ENCODE peak calls at places on chromosome 4, in six cellular contexts. N is AG04450, Q is dorsolateral prefrontal cortex, F is AG04449, H is A673, Y is fibroblast of lung. P is an unnamed sample.

GRCh38 chr4:184757810-184758209 is 23.9 kb upstream of the CENPU start:
- DNase-seq in H (no peak), F (no peak), Q (no peak), N (no peak), Y (no peak), P (no peak)

GRCh38 chr4:20592666-20593065 is 107.6 kb upstream of the PACRGL start:
- DNase-seq in H (no peak), F (peak), Q (no peak), Y (peak), N (peak), P (peak)

GRCh38 chr4:3204021-3204431 is 44.9 kb upstream of the MSANTD1 start:
- DNase-seq in F (no peak), Y (peak), N (no peak), Q (no peak), H (no peak), P (peak)

GRCh38 chr4:74968456-74969164 is 35.7 kb downstream of the PARM1 start:
- DNase-seq in H (no peak), Y (no peak), F (no peak), Q (no peak), N (no peak), P (no peak)

GRCh38 chr4:152106113-152106763 is 345.4 kb upstream of the GATB start:
- DNase-seq in F (peak), N (peak), H (peak), Q (no peak), Y (peak), P (peak)

GRCh38 chr4:958836-959337 is 14.5 kb downstream of the DGKQ start:
- DNase-seq in Q (no peak), F (no peak), N (no peak), Y (no peak), H (no peak), P (no peak)

GRCh38 chr4:118783887-118784286 is 52.0 kb downstream of the SEC24D start:
- DNase-seq in Q (no peak), F (no peak), Y (peak), H (peak), N (no peak), P (peak)

GRCh38 chr4:39970559-39971270 is 7.0 kb downstream of the PDS5A start:
- DNase-seq in F (no peak), N (no peak), H (no peak), Y (peak), Q (no peak), P (peak)

GRCh38 chr4:10666616-10667015 is 18.0 kb downstream of the CLNK start:
- DNase-seq in F (no peak), N (no peak), Q (peak), H (no peak), Y (no peak), P (no peak)

GRCh38 chr4:101597204-101597603 is 193.3 kb upstream of the BANK1 start:
- DNase-seq in N (no peak), Y (no peak), H (peak), Q (no peak), F (no peak), P (no peak)

GRCh38 chr4:7704625-7705024 is 235.0 kb downstream of the AFAP1 start:
- DNase-seq in Y (no peak), F (no peak), N (no peak), H (no peak), Q (no peak), P (no peak)

GRCh38 chr4:114729339-114729738 is 130.7 kb downstream of the UGT8 start:
- DNase-seq in Y (no peak), N (no peak), H (peak), F (no peak), Q (peak), P (no peak)

GRCh38 chr4:130054895-130055294 is 958.9 kb downstream of the C4orf33 start:
- DNase-seq in Y (no peak), F (no peak), Q (no peak), N (no peak), H (no peak), P (no peak)

GRCh38 chr4:41154814-41155177 is 59.5 kb downstream of the APBB2 start:
- DNase-seq in F (no peak), H (no peak), N (no peak), Y (peak), Q (no peak), P (no peak)
- TF ChIP-seq CTCF in F (no peak), H (no peak), N (no peak), Y (no peak), Q (no peak), P (no peak)

GRCh38 chr4:85939595-85939994 is 420.3 kb downstream of the MAPK10 start:
- DNase-seq in F (no peak), Y (no peak), H (no peak), N (no peak), Q (no peak), P (no peak)
- H3K4me3 ChIP-seq in F (no peak), Y (no peak), H (no peak), N (no peak), Q (no peak), P (no peak)

GRCh38 chr4:88823058-88823919 is 125.7 kb upstream of the NAP1L5 start:
- DNase-seq in N (peak), Q (peak), F (peak), Y (peak), H (peak), P (peak)

GRCh38 chr4:88817740-88818139 is 120.1 kb upstream of the NAP1L5 start:
- DNase-seq in Y (no peak), H (no peak), F (no peak), Q (no peak), N (no peak), P (no peak)

GRCh38 chr4:88820723-88821368 is 123.2 kb upstream of the NAP1L5 start:
- DNase-seq in Y (no peak), H (no peak), F (no peak), Q (no peak), N (no peak), P (no peak)

GRCh38 chr4:88822034-88822433 is 124.4 kb upstream of the NAP1L5 start:
- DNase-seq in F (no peak), Y (no peak), Q (no peak), N (no peak), H (no peak), P (no peak)

DNA sequence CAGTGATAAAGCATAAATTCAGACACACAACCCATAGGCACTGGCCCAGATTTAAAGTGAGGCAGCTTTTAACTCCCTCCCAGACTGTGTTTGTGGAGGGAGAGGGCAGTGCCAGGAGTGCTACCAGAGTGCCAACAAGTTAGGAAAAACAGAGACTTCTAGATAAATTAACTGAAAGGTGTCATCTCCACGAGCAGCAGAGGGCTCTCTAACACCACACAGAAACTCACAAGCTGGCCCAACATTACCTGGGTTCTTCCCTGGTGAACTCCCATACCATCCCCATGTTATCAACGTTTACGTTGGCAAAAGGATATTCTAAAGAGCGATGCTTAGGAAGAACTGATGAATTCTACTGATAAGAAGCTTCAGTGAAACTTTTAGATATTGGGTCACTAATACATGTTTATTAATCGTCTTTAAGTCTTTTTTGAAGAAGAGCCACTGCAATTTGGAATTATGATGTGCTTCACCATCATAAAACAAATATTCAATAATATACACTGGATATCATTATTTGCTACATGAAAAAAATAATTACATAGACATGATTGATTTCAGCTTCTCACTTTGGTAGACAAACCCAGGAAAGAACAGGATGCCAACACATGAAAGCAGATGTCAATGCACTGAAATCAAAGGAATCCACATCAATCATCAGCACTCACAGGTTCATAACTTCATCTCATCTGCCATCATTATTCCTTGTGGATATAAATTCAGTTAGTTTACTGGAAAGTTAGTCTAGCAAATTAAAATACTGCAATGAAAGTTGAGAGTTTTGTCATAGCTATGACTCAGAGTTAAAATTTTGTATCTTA is 121.2 kb upstream of the NAP1L5 start:
- DNase-seq in N (peak), Y (peak), F (no peak), H (peak), Q (peak), P (peak)
- TF ChIP-seq CTCF in N (peak), Y (peak), F (peak), H (peak), Q (peak), P (peak)

GRCh38 chr4:147737623-147738022 is 5.7 kb downstream of the ARHGAP10 start:
- DNase-seq in F (no peak), Q (no peak), H (peak), N (no peak), Y (no peak), P (no peak)

GRCh38 chr4:147734496-147734895 is 2.6 kb downstream of the ARHGAP10 start:
- DNase-seq in F (no peak), N (no peak), H (no peak), Q (no peak), Y (no peak), P (no peak)

GRCh38 chr4:147736458-147736857 is 4.6 kb downstream of the ARHGAP10 start:
- DNase-seq in N (no peak), H (peak), F (peak), Q (no peak), Y (peak), P (peak)

GRCh38 chr4:147733614-147734344 is 1.9 kb downstream of the ARHGAP10 start:
- DNase-seq in F (no peak), N (no peak), H (no peak), Q (no peak), Y (peak), P (peak)

GRCh38 chr4:147735413-147736301 is 3.8 kb downstream of the ARHGAP10 start:
- DNase-seq in Y (peak), F (no peak), H (no peak), Q (no peak), N (no peak), P (no peak)
- H3K4me3 ChIP-seq in Y (peak), F (no peak), H (no peak), Q (no peak), N (peak), P (no peak)

GRCh38 chr4:61588621-61589020 is 388.5 kb downstream of the ADGRL3 start:
- DNase-seq in N (no peak), H (no peak), Q (no peak), F (no peak), Y (no peak), P (no peak)

GRCh38 chr4:61590881-61591280 is 390.8 kb downstream of the ADGRL3 start:
- DNase-seq in F (no peak), Q (no peak), N (no peak), Y (no peak), H (no peak), P (no peak)
- TF ChIP-seq CTCF in F (no peak), Q (no peak), N (peak), Y (peak), H (no peak), P (peak)

DNA sequence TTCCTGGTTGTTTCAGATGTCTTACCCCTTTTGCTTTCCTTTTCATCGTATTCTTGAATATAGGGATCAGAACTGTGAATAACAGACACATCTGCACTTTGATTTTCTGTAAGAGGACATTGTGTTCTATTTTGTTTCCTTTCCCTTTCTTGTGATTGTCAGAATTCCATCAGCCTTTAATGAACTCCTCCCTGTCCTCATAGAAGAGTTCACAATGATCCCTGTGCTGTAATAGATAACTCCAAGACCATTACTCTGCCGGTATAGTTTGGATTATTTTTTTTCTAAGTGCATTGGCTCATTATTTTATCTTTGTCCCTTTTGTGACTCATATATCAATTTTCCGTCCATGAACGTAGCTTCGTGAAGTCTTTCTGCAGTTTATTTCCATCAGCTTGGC is 59.7 kb upstream of the PRDM8 start:
- DNase-seq in F (no peak), Q (no peak), N (no peak), Y (no peak), H (no peak), P (no peak)
- H3K4me3 ChIP-seq in F (no peak), Q (no peak), N (no peak), Y (no peak), H (no peak), P (no peak)

P was measured in fibroblast of pulmonary artery.